ENCODE peak calls at places on chromosome 4, in six cellular contexts. Y, P, H, O, C and E are unnamed samples.

GRCh38 chr4:152771736-152772533 is 7.6 kb downstream of the TIGD4 start:
- DNase-seq in O (no peak), C (no peak), P (no peak), Y (no peak), H (no peak), E (no peak)

GRCh38 chr4:182288534-182288933 is 45.3 kb downstream of the TENM3 start:
- DNase-seq in H (no peak), O (no peak), P (no peak), C (no peak), Y (no peak), E (no peak)

GRCh38 chr4:7929530-7929951 is 10.1 kb downstream of the AFAP1 start:
- DNase-seq in H (no peak), P (peak), O (no peak), C (peak), Y (no peak), E (no peak)

GRCh38 chr4:150078996-150079581 is 844 bp downstream of the DCLK2 start:
- DNase-seq in C (no peak), H (peak), Y (peak), P (peak), O (peak), E (no peak)

GRCh38 chr4:73895201-73896177 is 26.3 kb downstream of the CXCL1 start:
- DNase-seq in P (no peak), H (no peak), Y (no peak), C (no peak), O (no peak), E (no peak)

GRCh38 chr4:179465131-179465797 is 2023.0 kb upstream of the AGA start:
- DNase-seq in O (peak), H (no peak), Y (no peak), C (no peak), P (no peak), E (no peak)

GRCh38 chr4:72295966-72296557 is 264.3 kb downstream of the NPFFR2 start:
- DNase-seq in Y (no peak), O (peak), H (no peak), P (peak), C (no peak), E (no peak)

GRCh38 chr4:87844476-87844875 is 11.7 kb downstream of the MEPE start:
- DNase-seq in P (no peak), O (no peak), C (no peak), Y (no peak), H (no peak), E (no peak)

GRCh38 chr4:139956436-139957107 is 197.4 kb downstream of the MAML3 start:
- DNase-seq in P (no peak), H (no peak), O (no peak), Y (no peak), C (no peak), E (no peak)

GRCh38 chr4:184845367-184846011 is 19.7 kb upstream of the ACSL1 start:
- DNase-seq in C (no peak), H (no peak), Y (no peak), O (peak), P (peak), E (no peak)

GRCh38 chr4:168836482-168836881 is 173.6 kb downstream of the CBR4 start:
- DNase-seq in O (no peak), C (no peak), H (no peak), Y (no peak), P (no peak), E (no peak)

GRCh38 chr4:148007303-148007702 is 275.4 kb downstream of the ARHGAP10 start:
- DNase-seq in Y (no peak), H (no peak), C (no peak), O (peak), P (peak), E (no peak)

GRCh38 chr4:151600432-151600831 is 160.4 kb downstream of the GATB start:
- DNase-seq in P (no peak), C (no peak), Y (no peak), O (no peak), H (no peak), E (no peak)

GRCh38 chr4:113059783-113060182 is 10.3 kb downstream of the ANK2 start:
- DNase-seq in O (no peak), H (no peak), C (no peak), P (no peak), Y (no peak), E (no peak)

GRCh38 chr4:24664956-24665355 is 80.6 kb upstream of the DHX15 start:
- DNase-seq in P (no peak), O (no peak), H (no peak), C (no peak), Y (no peak), E (no peak)

GRCh38 chr4:17366496-17366895 is 145.4 kb downstream of the QDPR start:
- DNase-seq in C (no peak), H (no peak), O (no peak), P (no peak), Y (no peak), E (no peak)

GRCh38 chr4:121720109-121720508 is 23.3 kb upstream of the ANXA5 start:
- DNase-seq in H (no peak), P (peak), O (no peak), C (no peak), Y (no peak), E (no peak)

GRCh38 chr4:52657630-52658501 is 1.2 kb downstream of the USP46 start:
- DNase-seq in Y (no peak), P (no peak), H (no peak), C (no peak), O (no peak), E (no peak)

GRCh38 chr4:146638801-146639351 is at the start of gene POU4F2:
- DNase-seq in P (no peak), O (peak), Y (no peak), H (no peak), C (no peak), E (no peak)

GRCh38 chr4:175536852-175537453 is 275.1 kb downstream of the GPM6A start:
- DNase-seq in C (no peak), Y (no peak), H (no peak), P (peak), O (peak), E (no peak)

GRCh38 chr4:123995939-123996338 is 599.3 kb downstream of the SPRY1 start:
- DNase-seq in O (peak), H (no peak), Y (no peak), P (no peak), C (no peak), E (no peak)

GRCh38 chr4:83065268-83065667 is 30.3 kb downstream of the COPS4 start:
- DNase-seq in H (no peak), O (no peak), P (no peak), Y (no peak), C (no peak), E (no peak)

GRCh38 chr4:103493450-103494159 is 226.2 kb downstream of the TACR3 start:
- DNase-seq in O (no peak), Y (no peak), H (no peak), P (peak), C (no peak), E (no peak)

GRCh38 chr4:20318899-20319291 is 67.2 kb downstream of the SLIT2 start:
- DNase-seq in H (no peak), O (no peak), C (no peak), P (no peak), Y (no peak), E (no peak)

GRCh38 chr4:159414305-159414704 is 311.4 kb downstream of the RAPGEF2 start:
- DNase-seq in C (no peak), O (no peak), H (no peak), Y (no peak), P (no peak), E (no peak)

GRCh38 chr4:39469429-39470077 is 10.7 kb downstream of the LIAS start:
- DNase-seq in P (peak), H (no peak), Y (no peak), O (peak), C (no peak), E (no peak)

GRCh38 chr4:16860506-16860905 is 37.9 kb downstream of the LDB2 start:
- DNase-seq in Y (no peak), O (peak), H (no peak), P (no peak), C (no peak), E (no peak)

GRCh38 chr4:54566608-54567007 is 91.1 kb upstream of the KIT start:
- DNase-seq in Y (no peak), H (no peak), P (peak), C (no peak), O (no peak), E (no peak)

GRCh38 chr4:131085009-131085408 is 1989.1 kb downstream of the C4orf33 start:
- DNase-seq in H (no peak), Y (no peak), O (no peak), P (no peak), C (no peak), E (no peak)

GRCh38 chr4:166675411-166675810 is 558.9 kb downstream of the SPOCK3 start:
- DNase-seq in C (no peak), H (no peak), O (peak), P (peak), Y (no peak), E (no peak)

GRCh38 chr4:123484291-123484926 is 87.8 kb downstream of the SPRY1 start:
- DNase-seq in C (no peak), P (no peak), Y (no peak), O (peak), H (no peak), E (no peak)

GRCh38 chr4:74751247-74751646 is 43.1 kb downstream of the BTC start:
- DNase-seq in H (no peak), Y (no peak), O (no peak), P (no peak), C (no peak), E (no peak)

GRCh38 chr4:150001815-150002214 is 76.4 kb upstream of the DCLK2 start:
- DNase-seq in Y (no peak), P (no peak), C (no peak), O (peak), H (no peak), E (no peak)

GRCh38 chr4:89266128-89266527 is 41.5 kb downstream of the GPRIN3 start:
- DNase-seq in H (no peak), C (no peak), O (peak), Y (no peak), P (no peak), E (no peak)